ENCODE peak calls at places on chromosomes 4 and X, in six cellular contexts. Q is cardiac fibroblast, C is stomach, U is lower leg skin, Z is endodermal cell, D is heart left ventricle. L is an unnamed sample.

GRCh38 chr4:30727409-30727808 is 7.2 kb downstream of the PCDH7 start:
- DNase-seq in D (no peak), C (no peak), Q (no peak), Z (no peak), U (no peak), L (no peak)

GRCh38 chr4:524196-524595 is 25.2 kb downstream of the PIGG start:
- DNase-seq in Q (no peak), C (no peak), D (no peak), Z (no peak), U (no peak), L (no peak)

GRCh38 chr4:181601118-181601517 is 642.1 kb upstream of the TENM3 start:
- DNase-seq in Q (peak), C (no peak), Z (no peak), D (no peak), U (no peak), L (no peak)

GRCh38 chr4:36088542-36088941 is 155.8 kb downstream of the ARAP2 start:
- DNase-seq in Z (no peak), U (no peak), C (no peak), Q (no peak), D (no peak), L (no peak)

GRCh38 chrX:149495573-149496071 is 9.5 kb downstream of the IDS start:
- DNase-seq in Z (peak), D (peak), Q (peak), C (no peak), U (peak), L (no peak)

GRCh38 chrX:68710870-68711576 is 63.6 kb downstream of the STARD8 start:
- DNase-seq in D (peak), Q (peak), U (no peak), C (peak), Z (peak), L (peak)

GRCh38 chr4:95129708-95130343 is 372.1 kb downstream of the BMPR1B start:
- DNase-seq in Z (no peak), Q (peak), U (no peak), C (no peak), D (peak), L (no peak)

GRCh38 chrX:53080628-53081580 is 1.3 kb upstream of the TSPYL2 start:
- DNase-seq in C (no peak), Z (no peak), D (no peak), U (no peak), Q (peak), L (no peak)

GRCh38 chrX:68183612-68184214 is 249.6 kb downstream of the OPHN1 start:
- DNase-seq in U (no peak), D (no peak), Q (peak), Z (no peak), C (no peak), L (no peak)

GRCh38 chr4:156475322-156475721 is 496.3 kb downstream of the PDGFC start:
- DNase-seq in Z (no peak), D (no peak), C (no peak), Q (peak), U (no peak), L (no peak)

GRCh38 chr4:41146716-41147506 is 67.4 kb downstream of the APBB2 start:
- DNase-seq in C (peak), Q (peak), U (no peak), D (no peak), Z (peak), L (no peak)

GRCh38 chr4:144644368-144645101 is 1.4 kb upstream of the HHIP start:
- DNase-seq in C (no peak), Q (peak), D (no peak), U (no peak), Z (no peak), L (no peak)

GRCh38 chr4:169160825-169161224 is 109.9 kb downstream of the SH3RF1 start:
- DNase-seq in C (no peak), U (no peak), D (peak), Z (no peak), Q (peak), L (no peak)

GRCh38 chrX:40065291-40066046 is 32.3 kb downstream of the BCOR start:
- DNase-seq in Q (no peak), D (no peak), C (no peak), U (peak), Z (no peak), L (no peak)

GRCh38 chrX:3435057-3435456 is 88.6 kb upstream of the MXRA5 start:
- DNase-seq in C (no peak), Q (no peak), Z (no peak), D (no peak), U (no peak), L (no peak)

GRCh38 chrX:69133561-69134542 is 31.4 kb downstream of the PJA1 start:
- DNase-seq in U (no peak), Q (peak), D (no peak), Z (peak), C (no peak), L (no peak)

GRCh38 chr4:86223472-86223871 is 136.4 kb downstream of the MAPK10 start:
- DNase-seq in Z (peak), U (no peak), C (no peak), D (no peak), Q (peak), L (no peak)
- TF ChIP-seq CTCF in Z (peak), U (no peak), C (no peak), D (no peak), Q (peak), L (peak)

GRCh38 chr4:124321370-124321769 is 391.2 kb downstream of the ANKRD50 start:
- DNase-seq in D (no peak), C (no peak), Q (peak), Z (peak), U (no peak), L (no peak)
- TF ChIP-seq CTCF in D (no peak), C (no peak), Q (peak), Z (peak), U (no peak), L (no peak)

DNA sequence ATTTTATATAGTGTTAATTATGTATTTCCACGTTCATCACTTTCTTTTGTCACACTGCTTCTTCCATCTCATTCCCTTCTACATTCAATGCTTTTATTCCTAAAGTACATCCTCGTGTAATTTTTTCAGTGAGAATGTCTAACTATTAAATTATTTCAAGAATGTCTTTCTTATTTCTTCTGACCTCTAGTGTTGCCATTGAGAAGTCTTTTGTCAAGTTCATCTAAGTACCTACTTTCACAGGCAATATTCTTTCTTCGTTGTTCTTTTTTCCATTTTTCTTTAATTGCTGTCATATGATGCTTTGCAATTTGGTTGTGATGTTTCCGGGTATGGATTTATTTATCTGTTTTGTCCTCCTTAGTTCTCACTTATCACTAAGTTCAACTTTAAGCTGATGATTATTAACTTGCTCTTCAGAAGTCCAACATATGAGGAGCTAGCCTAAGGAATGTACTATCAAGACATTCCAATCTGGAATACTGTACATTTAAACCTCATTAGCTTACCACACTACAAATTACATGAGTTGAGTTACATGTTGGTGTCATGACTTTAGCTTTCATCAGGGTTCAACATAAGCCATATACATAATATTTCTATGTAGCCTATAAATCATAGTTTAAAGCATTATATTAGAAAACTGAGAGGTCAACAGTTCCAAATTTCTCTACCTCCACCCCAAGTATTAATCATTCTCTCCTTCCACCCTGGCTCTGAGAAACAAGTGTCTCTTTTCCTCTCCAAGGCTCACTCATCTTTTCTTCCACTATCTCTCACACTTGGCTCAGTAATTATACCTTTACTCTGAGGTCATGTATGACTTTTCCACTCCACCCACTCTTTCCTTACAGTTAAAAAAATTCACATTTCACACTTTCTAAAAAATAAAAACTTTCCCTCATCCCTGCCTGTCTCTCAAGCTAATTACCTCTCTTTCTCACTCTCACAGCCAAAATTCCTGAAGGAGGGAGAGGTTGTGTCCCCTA is 81.5 kb downstream of the COX18 start:
- DNase-seq in Q (peak), Z (no peak), C (no peak), U (no peak), D (no peak), L (no peak)
- TF ChIP-seq CTCF in Q (no peak), Z (no peak), C (no peak), U (no peak), D (no peak), L (no peak)

GRCh38 chr4:153731239-153731638 is 28.6 kb downstream of the RNF175 start:
- DNase-seq in Z (no peak), U (no peak), D (no peak), C (no peak), Q (peak), L (no peak)
- TF ChIP-seq CTCF in Z (no peak), U (no peak), D (no peak), C (no peak), Q (no peak), L (no peak)

GRCh38 chr4:131304686-131305085 is 1844.4 kb upstream of the PCDH10 start:
- DNase-seq in C (no peak), Q (no peak), D (no peak), U (no peak), Z (no peak), L (no peak)

GRCh38 chr4:131296192-131296591 is 1852.9 kb upstream of the PCDH10 start:
- DNase-seq in Z (no peak), Q (no peak), D (no peak), C (no peak), U (no peak), L (no peak)

GRCh38 chr4:131302108-131302507 is 1847.0 kb upstream of the PCDH10 start:
- DNase-seq in C (no peak), Q (no peak), U (no peak), Z (peak), D (no peak), L (no peak)
- TF ChIP-seq CTCF in C (no peak), Q (no peak), U (no peak), Z (peak), D (no peak), L (no peak)

DNA sequence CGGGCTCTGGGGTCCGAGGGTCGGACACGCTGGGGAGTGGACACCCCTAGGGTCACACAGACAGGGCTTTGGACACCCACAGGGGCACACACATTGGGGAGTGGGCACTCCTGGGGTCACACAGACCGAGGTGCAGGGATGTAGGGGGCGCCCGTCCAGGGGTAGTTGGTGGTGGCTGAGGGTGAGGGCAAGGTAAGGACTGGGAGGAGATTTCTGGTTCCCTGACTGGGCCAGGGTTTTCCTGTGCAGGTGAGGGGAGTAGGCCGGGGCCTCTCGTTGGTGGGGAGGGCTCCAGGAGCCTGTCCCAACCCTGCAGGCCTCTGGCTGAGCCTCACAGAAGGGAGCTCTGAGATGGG is 21.9 kb upstream of the WDR45 start:
- DNase-seq in C (no peak), D (no peak), Q (no peak), U (no peak), Z (peak), L (no peak)
- TF ChIP-seq CTCF in C (no peak), D (no peak), Q (no peak), U (no peak), Z (peak), L (no peak)

GRCh38 chr4:52015366-52015765 is 4.8 kb downstream of the LRRC66 start:
- DNase-seq in Z (no peak), Q (no peak), C (no peak), D (no peak), U (no peak), L (no peak)
- TF ChIP-seq CTCF in Z (peak), Q (no peak), C (no peak), D (no peak), U (no peak), L (peak)